ENCODE peak calls at places on chromosomes 2 and 18, in ten cellular contexts. T is coronary artery, Q is cardiac fibroblast, S is tibial nerve, K is H9, G is GM13977, R is tibial artery, D is psoas muscle, A is left ventricle myocardium inferior, O is lung. U is an unnamed sample.

GRCh38 chr18:8684577-8684976 is 20.8 kb upstream of the MTCL1 start:
- DNase-seq in K (no peak), Q (no peak), A (no peak), S (no peak), R (no peak), D (no peak), O (no peak), T (no peak), G (no peak), U (no peak)

GRCh38 chr18:78612801-78613200 is 366.8 kb upstream of the SALL3 start:
- DNase-seq in Q (no peak), G (no peak), A (no peak), T (no peak), R (no peak), K (peak; percentile 13), O (no peak), S (no peak), D (no peak), U (no peak)

GRCh38 chr18:80104364-80104779 is 4.7 kb upstream of the ADNP2 start:
- DNase-seq in Q (no peak), G (no peak), T (no peak), K (peak; percentile 48), A (no peak), O (no peak), D (no peak), R (no peak), S (no peak), U (no peak)

GRCh38 chr2:124286089-124286783 is 261.1 kb downstream of the CNTNAP5 start:
- DNase-seq in S (no peak), A (no peak), O (no peak), G (no peak), D (no peak), R (no peak), Q (peak; percentile 65), T (no peak), K (peak; percentile 39), U (no peak)

GRCh38 chr2:200373973-200374416 is 67.5 kb downstream of the SPATS2L start:
- DNase-seq in T (no peak), A (no peak), S (no peak), R (no peak), O (no peak), K (no peak), G (peak; percentile 45), Q (no peak), D (no peak), U (no peak)

GRCh38 chr2:238239552-238239871 is 326 bp downstream of the HES6 start:
- DNase-seq in R (no peak), Q (no peak), O (no peak), G (peak; percentile 57), T (no peak), A (no peak), K (no peak), D (no peak), S (no peak), U (no peak)

GRCh38 chr2:9697904-9698303 is 67.1 kb upstream of the YWHAQ start:
- DNase-seq in S (no peak), G (no peak), T (no peak), R (no peak), K (no peak), O (no peak), D (no peak), Q (no peak), A (no peak), U (no peak)

GRCh38 chr2:197804049-197804757 is at the start of gene PLCL1:
- DNase-seq in S (peak; percentile 77), A (peak; percentile 95), R (peak; percentile 97), G (peak; percentile 93), O (peak; percentile 94), K (peak; percentile 94), D (peak; percentile 92), Q (peak; percentile 93), T (peak; percentile 97), U (peak; percentile 73)

GRCh38 chr18:7349181-7349837 is 118.4 kb downstream of the LRRC30 start:
- DNase-seq in S (no peak), Q (no peak), D (no peak), A (no peak), T (no peak), K (no peak), O (no peak), G (no peak), R (no peak), U (no peak)

GRCh38 chr2:20091305-20091991 is 40.0 kb upstream of the LAPTM4A start:
- DNase-seq in D (peak; percentile 83), A (peak; percentile 69), K (no peak), S (peak; percentile 73), Q (peak; percentile 97), T (no peak), R (peak; percentile 85), G (no peak), O (no peak), U (peak; percentile 83)

GRCh38 chr2:108905906-108906305 is 83.1 kb downstream of the EDAR start:
- DNase-seq in Q (no peak), O (peak; percentile 26), G (no peak), K (no peak), T (peak; percentile 33), S (no peak), A (no peak), D (no peak), R (no peak), U (no peak)

GRCh38 chr2:192827735-192828134 is 633.0 kb upstream of the TMEFF2 start:
- DNase-seq in R (peak; percentile 59), A (no peak), K (no peak), S (no peak), G (no peak), O (no peak), D (no peak), T (no peak), Q (no peak), U (no peak)

GRCh38 chr2:3605013-3605961 is 10.4 kb downstream of the COLEC11 start:
- DNase-seq in D (no peak), G (peak; percentile 55), Q (no peak), A (no peak), R (peak; percentile 55), S (no peak), T (peak; percentile 40), O (peak; percentile 27), K (no peak), U (peak; percentile 20)

GRCh38 chr2:68045337-68045736 is 17.5 kb downstream of the C1D start:
- DNase-seq in O (no peak), D (no peak), A (no peak), G (no peak), Q (no peak), T (no peak), R (no peak), S (no peak), K (no peak), U (no peak)

GRCh38 chr2:121740973-121741372 is 4.3 kb upstream of the NIFK start:
- DNase-seq in G (no peak), A (no peak), R (no peak), O (no peak), T (no peak), S (no peak), K (no peak), Q (no peak), D (no peak), U (no peak)
- TF ChIP-seq CTCF in G (no peak), A (no peak), R (no peak), O (no peak), T (no peak), S (no peak), K (no peak), Q (no peak), D (no peak), U (no peak)

DNA sequence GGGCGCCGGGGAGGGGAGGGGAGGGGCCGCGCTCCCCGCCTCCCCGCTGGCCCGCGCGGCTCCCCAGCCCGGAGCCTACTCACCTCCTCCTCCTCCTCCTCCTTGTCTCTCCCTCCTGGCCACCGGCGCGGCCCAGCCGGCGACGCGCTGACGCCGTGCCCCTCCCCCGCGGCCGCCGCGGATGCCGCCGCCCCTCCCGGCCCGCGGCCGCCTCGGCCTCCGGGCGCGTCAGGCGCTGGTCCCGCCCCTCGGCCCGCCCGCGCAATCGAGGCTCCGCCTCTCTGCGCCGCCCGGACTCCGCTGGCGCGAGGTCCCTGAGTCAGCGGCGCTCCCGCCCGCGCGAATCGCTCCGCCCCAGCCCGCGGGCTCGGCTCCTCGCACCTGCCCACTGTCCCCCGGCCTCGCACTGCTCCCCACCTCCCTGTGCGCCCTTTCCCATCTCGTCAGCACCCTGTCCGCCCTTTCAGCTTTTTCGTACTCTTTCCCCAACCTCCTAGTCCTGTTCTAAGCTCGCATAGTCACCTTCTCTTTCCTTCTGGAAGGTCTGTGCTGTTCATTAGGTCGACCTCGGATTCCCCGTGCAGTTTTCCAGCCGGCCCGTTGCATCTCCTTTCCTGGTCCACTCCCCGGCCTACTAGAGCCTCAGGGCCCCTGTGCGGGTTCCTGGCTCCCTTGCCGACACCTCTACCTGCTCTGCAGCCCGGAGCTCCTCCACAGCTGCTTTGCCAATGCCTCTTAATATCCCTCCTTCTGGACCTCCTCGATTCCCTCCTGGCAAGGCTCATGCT is 187.4 kb downstream of the ZEB2 start:
- DNase-seq in G (peak; percentile 95), O (peak; percentile 85), A (peak; percentile 87), D (peak; percentile 89), Q (peak; percentile 82), R (peak; percentile 95), T (peak; percentile 93), K (peak; percentile 89), S (peak; percentile 49), U (peak; percentile 64)
- TF ChIP-seq CTCF in G (no peak), O (no peak), A (no peak), D (no peak), Q (no peak), R (no peak), T (no peak), K (no peak), S (no peak), U (no peak)

GRCh38 chr18:12279781-12280531 is 25.8 kb downstream of the CIDEA start:
- DNase-seq in A (no peak), D (no peak), R (no peak), G (no peak), S (no peak), Q (no peak), O (no peak), K (no peak), T (no peak), U (no peak)

GRCh38 chr18:12278765-12279682 is 24.9 kb downstream of the CIDEA start:
- DNase-seq in K (peak; percentile 90), S (peak; percentile 74), T (peak; percentile 97), O (peak; percentile 68), D (peak; percentile 75), A (peak; percentile 86), R (peak; percentile 97), Q (peak; percentile 98), G (no peak), U (peak; percentile 93)

GRCh38 chr18:12276736-12277554 is 22.8 kb downstream of the CIDEA start:
- DNase-seq in S (no peak), D (no peak), Q (no peak), A (no peak), R (peak; percentile 85), K (no peak), T (no peak), G (no peak), O (no peak), U (no peak)

GRCh38 chr18:12274793-12275192 is 20.6 kb downstream of the CIDEA start:
- DNase-seq in S (no peak), K (no peak), D (no peak), G (no peak), R (no peak), O (no peak), A (no peak), Q (no peak), T (no peak), U (no peak)

GRCh38 chr18:12278153-12278764 is 24.1 kb downstream of the CIDEA start:
- DNase-seq in T (no peak), Q (peak; percentile 34), O (no peak), R (no peak), A (no peak), K (peak; percentile 65), G (no peak), D (no peak), S (no peak), U (no peak)
- TF ChIP-seq CTCF in T (no peak), Q (no peak), O (no peak), R (no peak), A (no peak), K (peak; percentile 55), G (no peak), D (no peak), S (no peak), U (no peak)

GRCh38 chr18:23640023-23640422 is 22.7 kb downstream of the ANKRD29 start:
- DNase-seq in K (no peak), O (no peak), S (no peak), G (no peak), T (no peak), A (no peak), D (no peak), R (no peak), Q (no peak), U (no peak)
- TF ChIP-seq CTCF in K (peak; percentile 45), O (no peak), S (no peak), G (no peak), T (no peak), A (peak; percentile 32), D (no peak), R (no peak), Q (peak; percentile 11), U (no peak)